ENCODE peak calls at places on chromosomes 3 and 15, in six cellular contexts. U, T, G, R, S and F are unnamed samples.

GRCh38 chr15:54082836-54083492 is 104.7 kb downstream of the UNC13C start:
- DNase-seq in S (peak), R (peak), G (no peak), T (no peak), U (peak), F (no peak)

GRCh38 chr3:107211608-107212007 is 165.6 kb upstream of the CCDC54 start:
- DNase-seq in T (no peak), S (no peak), R (no peak), G (no peak), U (no peak), F (no peak)

GRCh38 chr3:67453628-67454027 is 200.8 kb downstream of the SUCLG2 start:
- DNase-seq in U (no peak), S (no peak), G (no peak), T (no peak), R (no peak), F (no peak)

GRCh38 chr3:196631655-196632032 is 7.8 kb upstream of the NRROS start:
- DNase-seq in G (no peak), R (no peak), S (peak), U (no peak), T (no peak), F (no peak)

GRCh38 chr15:62928996-62929350 is 113.6 kb upstream of the TPM1 start:
- DNase-seq in G (no peak), U (no peak), S (no peak), R (peak), T (no peak), F (no peak)

GRCh38 chr3:132448211-132448961 is 31.1 kb downstream of the DNAJC13 start:
- DNase-seq in R (peak), U (no peak), S (peak), T (no peak), G (no peak), F (no peak)

GRCh38 chr15:85582719-85583089 is 202.3 kb downstream of the AKAP13 start:
- DNase-seq in U (no peak), S (peak), R (peak), G (peak), T (peak), F (peak)

GRCh38 chr3:75272708-75273107 is 391.4 kb upstream of the FRG2C start:
- DNase-seq in R (no peak), U (no peak), G (no peak), S (peak), T (no peak), F (no peak)

GRCh38 chr3:105846809-105847208 is 22.0 kb downstream of the CBLB start:
- DNase-seq in T (no peak), S (no peak), U (no peak), R (no peak), G (no peak), F (no peak)

GRCh38 chr3:14119651-14120050 is 5.0 kb downstream of the CHCHD4 start:
- DNase-seq in G (no peak), T (no peak), R (no peak), S (no peak), U (no peak), F (no peak)

GRCh38 chr15:77810180-77810579 is 177.5 kb upstream of the LINGO1 start:
- DNase-seq in U (no peak), G (no peak), T (no peak), S (no peak), R (no peak), F (no peak)

GRCh38 chr15:48703544-48703943 is 58.0 kb upstream of the FBN1 start:
- DNase-seq in U (no peak), S (peak), R (no peak), T (no peak), G (no peak), F (no peak)

GRCh38 chr3:192957441-192957951 is 39.8 kb upstream of the MB21D2 start:
- DNase-seq in T (peak), U (no peak), S (peak), R (peak), G (peak), F (peak)

GRCh38 chr3:12135029-12135634 is 23.6 kb downstream of the TIMP4 start:
- DNase-seq in G (peak), T (peak), S (peak), U (peak), R (peak), F (peak)

GRCh38 chr3:17752441-17752840 is 10.0 kb upstream of the TBC1D5 start:
- DNase-seq in R (no peak), S (peak), T (no peak), G (no peak), U (no peak), F (no peak)

GRCh38 chr15:93305306-93305705 is 216.3 kb upstream of the RGMA start:
- DNase-seq in S (no peak), U (no peak), T (no peak), G (no peak), R (no peak), F (no peak)

GRCh38 chr15:51104512-51104911 is 9.8 kb upstream of the TNFAIP8L3 start:
- DNase-seq in U (no peak), R (no peak), S (peak), G (no peak), T (no peak), F (no peak)

GRCh38 chr3:195849322-195850074 is 37.8 kb upstream of the MUC4 start:
- DNase-seq in T (no peak), S (no peak), R (peak), G (no peak), U (no peak), F (no peak)